ENCODE peak calls at places on chromosomes 5 and 9, in ten cellular contexts. One of them, this sample, is unnamed.

GRCh38 chr5:138336952-138337684 is 948 bp upstream of the FAM53C start:
- DNase-seq in MM.1S: no peak
- DNase-seq in upper lobe of right lung: peak; percentile 87
- DNase-seq in ascending aorta: peak; percentile 92
- DNase-seq in body of pancreas: peak; percentile 81
- DNase-seq in colonic mucosa: peak; percentile 81
- DNase-seq in sigmoid colon: peak; percentile 93
- DNase-seq in aorta: peak; percentile 87
- DNase-seq in uterus: peak; percentile 84
- DNase-seq in psoas muscle: no peak
- DNase-seq in this sample: no peak

GRCh38 chr5:55850839-55851674 is at the start of gene IL31RA:
- DNase-seq in uterus: no peak
- DNase-seq in colonic mucosa: no peak
- DNase-seq in MM.1S: no peak
- DNase-seq in sigmoid colon: no peak
- DNase-seq in aorta: no peak
- DNase-seq in upper lobe of right lung: no peak
- DNase-seq in psoas muscle: no peak
- DNase-seq in ascending aorta: no peak
- DNase-seq in body of pancreas: no peak
- DNase-seq in this sample: no peak

GRCh38 chr9:10265102-10265708 is 347.6 kb downstream of the PTPRD start:
- DNase-seq in psoas muscle: no peak
- DNase-seq in upper lobe of right lung: no peak
- DNase-seq in aorta: no peak
- DNase-seq in ascending aorta: no peak
- DNase-seq in MM.1S: no peak
- DNase-seq in body of pancreas: no peak
- DNase-seq in uterus: no peak
- DNase-seq in sigmoid colon: no peak
- DNase-seq in colonic mucosa: no peak
- DNase-seq in this sample: no peak

GRCh38 chr5:79858097-79858723 is 132.9 kb downstream of the MTX3 start:
- DNase-seq in psoas muscle: peak; percentile 85
- DNase-seq in aorta: peak; percentile 78
- DNase-seq in sigmoid colon: peak; percentile 84
- DNase-seq in body of pancreas: peak; percentile 71
- DNase-seq in ascending aorta: peak; percentile 76
- DNase-seq in MM.1S: peak; percentile 68
- DNase-seq in colonic mucosa: peak; percentile 77
- DNase-seq in uterus: peak; percentile 80
- DNase-seq in upper lobe of right lung: peak; percentile 77
- DNase-seq in this sample: no peak

GRCh38 chr5:149337746-149338145 is 7.6 kb upstream of the GRPEL2 start:
- DNase-seq in colonic mucosa: no peak
- DNase-seq in uterus: no peak
- DNase-seq in MM.1S: no peak
- DNase-seq in body of pancreas: no peak
- DNase-seq in sigmoid colon: no peak
- DNase-seq in upper lobe of right lung: no peak
- DNase-seq in psoas muscle: no peak
- DNase-seq in ascending aorta: no peak
- DNase-seq in aorta: no peak
- DNase-seq in this sample: no peak

GRCh38 chr9:28053378-28053777 is 480.1 kb upstream of the C9orf72 start:
- DNase-seq in psoas muscle: no peak
- DNase-seq in uterus: no peak
- DNase-seq in MM.1S: no peak
- DNase-seq in upper lobe of right lung: no peak
- DNase-seq in ascending aorta: no peak
- DNase-seq in body of pancreas: no peak
- DNase-seq in colonic mucosa: no peak
- DNase-seq in aorta: no peak
- DNase-seq in sigmoid colon: no peak
- DNase-seq in this sample: no peak

GRCh38 chr5:129906177-129906887 is 2.1 kb downstream of the CHSY3 start:
- DNase-seq in body of pancreas: peak; percentile 13
- DNase-seq in psoas muscle: no peak
- DNase-seq in MM.1S: no peak
- DNase-seq in colonic mucosa: peak; percentile 29
- DNase-seq in uterus: no peak
- DNase-seq in sigmoid colon: peak; percentile 62
- DNase-seq in upper lobe of right lung: peak; percentile 47
- DNase-seq in aorta: peak; percentile 55
- DNase-seq in ascending aorta: no peak
- DNase-seq in this sample: no peak

GRCh38 chr5:62640437-62640836 is 61.8 kb downstream of the LRRC70 start:
- DNase-seq in uterus: no peak
- DNase-seq in MM.1S: no peak
- DNase-seq in aorta: no peak
- DNase-seq in colonic mucosa: no peak
- DNase-seq in ascending aorta: no peak
- DNase-seq in psoas muscle: no peak
- DNase-seq in upper lobe of right lung: no peak
- DNase-seq in body of pancreas: no peak
- DNase-seq in sigmoid colon: no peak
- DNase-seq in this sample: no peak

GRCh38 chr9:112858625-112859147 is 32.0 kb downstream of the SLC46A2 start:
- DNase-seq in body of pancreas: no peak
- DNase-seq in aorta: peak; percentile 51
- DNase-seq in upper lobe of right lung: no peak
- DNase-seq in MM.1S: no peak
- DNase-seq in psoas muscle: no peak
- DNase-seq in colonic mucosa: no peak
- DNase-seq in uterus: no peak
- DNase-seq in ascending aorta: no peak
- DNase-seq in sigmoid colon: no peak
- DNase-seq in this sample: no peak

DNA sequence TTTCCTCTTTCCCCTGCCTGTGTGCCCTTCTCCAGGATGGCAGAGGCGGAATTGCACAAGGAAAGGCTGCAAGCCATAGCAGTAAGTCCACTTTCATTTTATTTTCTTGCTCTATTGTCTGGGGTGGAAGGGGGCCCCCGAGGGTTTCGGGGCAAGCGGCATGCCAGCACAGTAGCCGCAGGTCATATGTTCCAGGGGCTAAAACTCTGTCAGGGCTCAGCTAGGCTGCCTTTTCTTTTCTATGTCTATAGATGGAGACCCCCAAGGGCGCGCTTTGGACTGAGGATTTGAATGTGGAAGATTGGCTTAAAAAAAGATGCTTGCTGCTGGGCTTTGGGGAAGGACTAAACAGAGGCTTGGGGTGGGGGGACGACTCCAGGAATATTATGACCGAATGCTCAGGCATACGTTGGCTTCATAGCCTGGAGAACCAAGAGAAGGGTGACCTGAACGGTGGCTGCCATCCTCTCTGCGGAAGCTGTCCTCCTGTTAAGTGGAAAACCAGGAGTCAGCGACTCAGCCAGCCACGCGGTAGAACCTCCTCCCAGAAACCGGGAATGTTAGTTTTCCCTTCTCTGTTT is 545 bp downstream of the PALM2AKAP2 start:
- DNase-seq in body of pancreas: no peak
- DNase-seq in upper lobe of right lung: no peak
- DNase-seq in sigmoid colon: no peak
- DNase-seq in ascending aorta: peak; percentile 73
- DNase-seq in colonic mucosa: no peak
- DNase-seq in psoas muscle: no peak
- DNase-seq in MM.1S: no peak
- DNase-seq in uterus: no peak
- DNase-seq in aorta: no peak
- DNase-seq in this sample: no peak
- H3K27ac ChIP-seq in body of pancreas: no peak overlapping the region
- H3K27ac ChIP-seq in upper lobe of right lung: peak overlapping the region; percentile 43
- H3K27ac ChIP-seq in sigmoid colon: peak overlapping the region; percentile 36
- H3K27ac ChIP-seq in ascending aorta: peak overlapping the region; percentile 88
- H3K27ac ChIP-seq in colonic mucosa: no peak overlapping the region
- H3K27ac ChIP-seq in psoas muscle: no peak overlapping the region
- H3K27ac ChIP-seq in MM.1S: no peak overlapping the region
- H3K27ac ChIP-seq in uterus: peak overlapping the region; percentile 58
- H3K27ac ChIP-seq in aorta: peak overlapping the region; percentile 32
- H3K27ac ChIP-seq in this sample: peak overlapping the region; percentile 62

DNA sequence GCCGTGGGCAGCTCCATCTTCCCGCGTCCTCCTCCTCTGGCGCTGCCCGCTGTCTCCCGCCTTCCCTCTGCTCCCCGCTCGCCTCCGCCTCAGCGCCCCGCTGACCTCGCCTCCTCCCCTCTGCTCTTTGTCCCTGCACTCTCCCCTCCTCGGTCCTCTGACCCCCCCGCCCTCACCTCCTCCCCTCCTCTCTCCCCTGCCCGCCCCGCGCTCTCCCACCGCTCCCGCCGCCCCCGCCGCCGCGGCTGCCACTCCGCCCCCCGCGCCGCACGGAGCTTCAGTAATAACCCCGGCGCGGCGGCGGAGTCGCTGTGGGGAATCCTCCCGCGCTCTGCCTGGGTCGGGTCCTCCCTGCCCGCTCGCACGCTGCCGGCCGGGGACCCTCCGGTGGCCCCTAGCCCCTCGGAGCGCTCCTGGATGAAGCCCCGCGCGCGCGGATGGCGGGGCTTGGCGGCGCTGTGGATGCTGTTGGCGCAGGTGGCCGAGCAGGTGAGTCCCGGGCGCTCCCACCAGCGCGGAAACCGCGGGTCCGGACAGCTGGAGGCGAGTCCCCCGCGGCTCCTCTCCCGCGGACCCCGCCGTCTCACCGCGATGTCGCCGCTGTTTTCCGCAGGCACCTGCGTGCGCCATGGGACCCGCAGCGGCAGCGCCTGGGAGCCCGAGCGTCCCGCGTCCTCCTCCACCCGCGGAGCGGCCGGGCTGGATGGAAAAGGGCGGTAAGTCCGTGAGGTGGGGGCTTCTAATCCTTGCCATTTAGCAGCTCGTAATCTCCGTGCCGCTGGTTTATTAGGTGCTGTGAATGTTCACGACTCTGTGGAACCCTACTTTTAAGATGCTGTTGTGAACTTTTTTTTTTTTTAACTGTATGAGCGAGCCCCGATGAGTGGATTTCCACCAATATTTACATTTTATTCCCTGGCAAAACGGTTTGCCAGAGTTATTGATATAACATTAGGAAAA is at the start of gene ADAMTS16:
- DNase-seq in upper lobe of right lung: no peak
- DNase-seq in ascending aorta: no peak
- DNase-seq in uterus: no peak
- DNase-seq in psoas muscle: peak; percentile 52
- DNase-seq in sigmoid colon: peak; percentile 62
- DNase-seq in colonic mucosa: no peak
- DNase-seq in aorta: no peak
- DNase-seq in body of pancreas: no peak
- DNase-seq in MM.1S: no peak
- DNase-seq in this sample: no peak
- H3K4me3 ChIP-seq in upper lobe of right lung: no peak within 1 kb of the TSS
- H3K4me3 ChIP-seq in ascending aorta: peak within 1 kb of the TSS; percentile 47
- H3K4me3 ChIP-seq in uterus: no peak within 1 kb of the TSS
- H3K4me3 ChIP-seq in psoas muscle: peak within 1 kb of the TSS; percentile 61
- H3K4me3 ChIP-seq in sigmoid colon: peak within 1 kb of the TSS; percentile 39
- H3K4me3 ChIP-seq in colonic mucosa: no peak within 1 kb of the TSS
- H3K4me3 ChIP-seq in aorta: peak within 1 kb of the TSS; percentile 5
- H3K4me3 ChIP-seq in body of pancreas: no peak within 1 kb of the TSS
- H3K4me3 ChIP-seq in MM.1S: no peak within 1 kb of the TSS
- H3K4me3 ChIP-seq in this sample: no peak within 1 kb of the TSS

GRCh38 chr9:81823672-81824554 is 104.3 kb upstream of the SPATA31D4 start:
- DNase-seq in upper lobe of right lung: no peak
- DNase-seq in uterus: no peak
- DNase-seq in sigmoid colon: no peak
- DNase-seq in aorta: no peak
- DNase-seq in body of pancreas: no peak
- DNase-seq in ascending aorta: no peak
- DNase-seq in MM.1S: no peak
- DNase-seq in colonic mucosa: no peak
- DNase-seq in psoas muscle: no peak
- DNase-seq in this sample: no peak

GRCh38 chr9:81819859-81820546 is 108.2 kb upstream of the SPATA31D4 start:
- DNase-seq in sigmoid colon: no peak
- DNase-seq in MM.1S: no peak
- DNase-seq in body of pancreas: peak; percentile 16
- DNase-seq in aorta: no peak
- DNase-seq in uterus: no peak
- DNase-seq in psoas muscle: no peak
- DNase-seq in upper lobe of right lung: no peak
- DNase-seq in ascending aorta: no peak
- DNase-seq in colonic mucosa: no peak
- DNase-seq in this sample: no peak

GRCh38 chr9:81822263-81822865 is 105.9 kb upstream of the SPATA31D4 start:
- DNase-seq in body of pancreas: no peak
- DNase-seq in ascending aorta: no peak
- DNase-seq in aorta: no peak
- DNase-seq in psoas muscle: no peak
- DNase-seq in uterus: no peak
- DNase-seq in upper lobe of right lung: no peak
- DNase-seq in sigmoid colon: no peak
- DNase-seq in MM.1S: no peak
- DNase-seq in colonic mucosa: no peak
- DNase-seq in this sample: no peak

GRCh38 chr9:81824802-81825770 is 103.1 kb upstream of the SPATA31D4 start:
- DNase-seq in colonic mucosa: no peak
- DNase-seq in uterus: no peak
- DNase-seq in MM.1S: no peak
- DNase-seq in sigmoid colon: no peak
- DNase-seq in ascending aorta: no peak
- DNase-seq in psoas muscle: no peak
- DNase-seq in aorta: no peak
- DNase-seq in upper lobe of right lung: no peak
- DNase-seq in body of pancreas: no peak
- DNase-seq in this sample: no peak

GRCh38 chr9:81822967-81823366 is 105.3 kb upstream of the SPATA31D4 start:
- DNase-seq in psoas muscle: no peak
- DNase-seq in upper lobe of right lung: no peak
- DNase-seq in colonic mucosa: no peak
- DNase-seq in sigmoid colon: no peak
- DNase-seq in uterus: no peak
- DNase-seq in body of pancreas: no peak
- DNase-seq in ascending aorta: no peak
- DNase-seq in MM.1S: no peak
- DNase-seq in aorta: no peak
- DNase-seq in this sample: no peak
- H3K4me1 ChIP-seq in psoas muscle: no peaks in the 10 kb centered on the region
- H3K4me1 ChIP-seq in upper lobe of right lung: peaks cover 6% of the 10 kb centered on the region
- H3K4me1 ChIP-seq in colonic mucosa: no peaks in the 10 kb centered on the region
- H3K4me1 ChIP-seq in sigmoid colon: no peaks in the 10 kb centered on the region
- H3K4me1 ChIP-seq in uterus: no peaks in the 10 kb centered on the region
- H3K4me1 ChIP-seq in body of pancreas: no peaks in the 10 kb centered on the region
- H3K4me1 ChIP-seq in ascending aorta: no peaks in the 10 kb centered on the region
- H3K4me1 ChIP-seq in MM.1S: peaks cover 15% of the 10 kb centered on the region
- H3K4me1 ChIP-seq in aorta: peaks cover 12% of the 10 kb centered on the region
- H3K4me1 ChIP-seq in this sample: peaks cover 15% of the 10 kb centered on the region

DNA sequence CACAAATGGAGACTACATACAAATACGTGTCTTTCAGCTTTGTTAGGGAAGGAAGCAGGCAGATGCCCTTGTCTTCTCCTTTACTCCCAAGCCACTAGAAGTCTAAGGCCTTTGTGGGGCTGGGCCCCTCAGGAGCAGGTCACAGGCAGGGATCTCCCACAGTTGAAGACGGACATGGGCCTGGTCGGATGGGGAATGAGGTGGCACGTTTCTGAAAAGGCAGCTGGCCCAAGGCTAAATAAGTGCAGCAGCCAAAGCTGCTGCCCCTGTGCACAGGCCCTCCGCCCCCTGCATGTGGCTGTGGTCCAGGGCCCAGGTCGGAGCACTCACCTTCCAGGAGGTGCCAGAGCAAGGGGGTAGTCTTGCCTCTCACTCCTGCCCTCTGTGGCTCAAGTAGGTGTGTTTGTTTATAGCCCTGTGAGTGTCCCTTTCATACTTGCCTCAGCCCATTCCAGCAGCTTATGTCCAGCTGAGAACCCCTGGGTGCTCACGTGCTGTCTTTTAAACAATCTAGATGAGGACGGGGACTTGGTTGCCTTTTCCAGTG is 1.8 kb downstream of the SQSTM1 start:
- DNase-seq in sigmoid colon: peak; percentile 66
- DNase-seq in body of pancreas: peak; percentile 30
- DNase-seq in psoas muscle: no peak
- DNase-seq in aorta: no peak
- DNase-seq in ascending aorta: no peak
- DNase-seq in uterus: no peak
- DNase-seq in colonic mucosa: no peak
- DNase-seq in upper lobe of right lung: no peak
- DNase-seq in MM.1S: no peak
- DNase-seq in this sample: no peak
- H3K27ac ChIP-seq in sigmoid colon: peak overlapping the region; percentile 100
- H3K27ac ChIP-seq in body of pancreas: peak overlapping the region; percentile 100
- H3K27ac ChIP-seq in psoas muscle: peak overlapping the region; percentile 100
- H3K27ac ChIP-seq in aorta: no peak overlapping the region
- H3K27ac ChIP-seq in ascending aorta: no peak overlapping the region
- H3K27ac ChIP-seq in uterus: peak overlapping the region; percentile 98
- H3K27ac ChIP-seq in colonic mucosa: no peak overlapping the region
- H3K27ac ChIP-seq in upper lobe of right lung: peak overlapping the region; percentile 1
- H3K27ac ChIP-seq in MM.1S: peak overlapping the region; percentile 98
- H3K27ac ChIP-seq in this sample: no peak overlapping the region